ENCODE peak calls at places on chromosomes 4 and X, in six cellular contexts. D is WTC11; T is activated naive CD8-positive, alpha-beta T cell treated with anti-CD3 and anti-CD28 coated beads, Interleukin-2, amount 10 ng/mL, durations not matched to agents 7 days and 5 days; W is activated gamma-delta T cell treated with Interleukin-2 at 50 U/mL for 16 hours; E is AG08395; O is lower lobe of right lung. J is an unnamed sample.

GRCh38 chrX:153392642-153393321 is 8.4 kb downstream of the PNMA6E start:
- DNase-seq in D (no peak), T (no peak), W (no peak), E (no peak), O (no peak), J (no peak)

GRCh38 chrX:49268702-49269009 is 937 bp upstream of the PPP1R3F start:
- DNase-seq in D (no peak), T (no peak), W (no peak), E (no peak), O (no peak), J (no peak)

GRCh38 chr4:36178489-36178888 is 65.8 kb downstream of the ARAP2 start:
- DNase-seq in D (no peak), T (no peak), W (no peak), E (no peak), O (no peak), J (no peak)

GRCh38 chrX:31550169-31550568 is 478.3 kb upstream of the FTHL17 start:
- DNase-seq in D (no peak), T (no peak), W (no peak), E (no peak), O (no peak), J (no peak)

GRCh38 chr4:23728393-23728792 is 161.5 kb downstream of the PPARGC1A start:
- DNase-seq in D (no peak), T (no peak), W (no peak), E (peak; percentile 92), O (no peak), J (no peak)

GRCh38 chr4:38091636-38092035 is 131.4 kb downstream of the PTTG2 start:
- DNase-seq in D (no peak), T (no peak), W (no peak), E (no peak), O (no peak), J (no peak)

GRCh38 chr4:94635172-94635571 is 122.6 kb upstream of the BMPR1B start:
- DNase-seq in D (no peak), T (no peak), W (no peak), E (no peak), O (no peak), J (no peak)

GRCh38 chr4:108885211-108885610 is 122.4 kb upstream of the ETNPPL start:
- DNase-seq in D (no peak), T (no peak), W (no peak), E (peak; percentile 5), O (no peak), J (no peak)

GRCh38 chrX:9595131-9595530 is 130.3 kb downstream of the TBL1X start:
- DNase-seq in D (no peak), T (no peak), W (no peak), E (peak; percentile 39), O (no peak), J (no peak)

GRCh38 chr4:22019676-22020075 is 71.1 kb upstream of the KCNIP4 start:
- DNase-seq in D (no peak), T (no peak), W (no peak), E (no peak), O (no peak), J (no peak)

GRCh38 chrX:24014388-24015018 is 12.5 kb downstream of the KLHL15 start:
- DNase-seq in D (no peak), T (no peak), W (no peak), E (no peak), O (no peak), J (no peak)

GRCh38 chrX:39425124-39425806 is 624.0 kb downstream of the MID1IP1 start:
- DNase-seq in D (no peak), T (no peak), W (no peak), E (no peak), O (no peak), J (no peak)

GRCh38 chr4:1235381-1236102 is 13.4 kb downstream of the CTBP1 start:
- DNase-seq in D (no peak), T (peak; percentile 20), W (no peak), E (no peak), O (no peak), J (no peak)

GRCh38 chr4:188130355-188130754 is 8.9 kb upstream of the TRIML1 start:
- DNase-seq in D (no peak), T (no peak), W (no peak), E (no peak), O (no peak), J (no peak)

GRCh38 chr4:8917321-8917811 is 45.7 kb upstream of the HMX1 start:
- DNase-seq in D (no peak), T (no peak), W (no peak), E (no peak), O (peak; percentile 38), J (no peak)